ENCODE peak calls at places on chromosomes 7 and 10, in six cellular contexts. One of them, this sample, is unnamed.

GRCh38 chr7:27532256-27532783 is 130.4 kb downstream of the HIBADH start:
- DNase-seq in SK-N-SH: no peak
- DNase-seq in GM12878: no peak
- DNase-seq in HepG2: no peak
- DNase-seq in K562: no peak
- DNase-seq in H1: no peak
- DNase-seq in this sample: no peak

GRCh38 chr10:96721207-96721572 is 876 bp upstream of the PIK3AP1 start:
- DNase-seq in SK-N-SH: peak; percentile 33
- DNase-seq in HepG2: no peak
- DNase-seq in GM12878: no peak
- DNase-seq in K562: no peak
- DNase-seq in H1: no peak
- DNase-seq in this sample: no peak

GRCh38 chr7:141697211-141697871 is 4.6 kb downstream of the DENND11 start:
- DNase-seq in GM12878: no peak
- DNase-seq in HepG2: no peak
- DNase-seq in H1: no peak
- DNase-seq in K562: no peak
- DNase-seq in SK-N-SH: no peak
- DNase-seq in this sample: no peak

GRCh38 chr7:158885624-158886023 is 29.3 kb downstream of the DYNC2I1 start:
- DNase-seq in SK-N-SH: peak; percentile 66
- DNase-seq in GM12878: no peak
- DNase-seq in H1: no peak
- DNase-seq in K562: peak; percentile 52
- DNase-seq in HepG2: peak; percentile 12
- DNase-seq in this sample: no peak

GRCh38 chr7:613442-614140 is 93.9 kb upstream of the PDGFA start:
- DNase-seq in HepG2: no peak
- DNase-seq in K562: no peak
- DNase-seq in H1: no peak
- DNase-seq in SK-N-SH: no peak
- DNase-seq in GM12878: no peak
- DNase-seq in this sample: no peak

GRCh38 chr7:129828989-129829676 is 123.6 kb downstream of the UBE2H start:
- DNase-seq in GM12878: no peak
- DNase-seq in SK-N-SH: no peak
- DNase-seq in H1: no peak
- DNase-seq in K562: no peak
- DNase-seq in HepG2: no peak
- DNase-seq in this sample: peak; percentile 77

GRCh38 chr7:67018940-67019339 is 22.3 kb downstream of the TYW1 start:
- DNase-seq in GM12878: no peak
- DNase-seq in H1: no peak
- DNase-seq in HepG2: no peak
- DNase-seq in SK-N-SH: no peak
- DNase-seq in K562: no peak
- DNase-seq in this sample: no peak

GRCh38 chr7:151195616-151196450 is 8.8 kb upstream of the ASB10 start:
- DNase-seq in GM12878: no peak
- DNase-seq in HepG2: no peak
- DNase-seq in H1: no peak
- DNase-seq in K562: no peak
- DNase-seq in SK-N-SH: no peak
- DNase-seq in this sample: no peak

GRCh38 chr7:121020243-121020642 is 31.7 kb downstream of the CPED1 start:
- DNase-seq in GM12878: no peak
- DNase-seq in SK-N-SH: no peak
- DNase-seq in HepG2: no peak
- DNase-seq in H1: no peak
- DNase-seq in K562: no peak
- DNase-seq in this sample: no peak

GRCh38 chr7:121494531-121494930 is 98.4 kb upstream of the FAM3C start:
- DNase-seq in GM12878: no peak
- DNase-seq in SK-N-SH: no peak
- DNase-seq in H1: no peak
- DNase-seq in HepG2: no peak
- DNase-seq in K562: no peak
- DNase-seq in this sample: no peak

GRCh38 chr7:20220293-20220755 is 3.1 kb upstream of the MACC1 start:
- DNase-seq in GM12878: no peak
- DNase-seq in HepG2: no peak
- DNase-seq in H1: no peak
- DNase-seq in SK-N-SH: no peak
- DNase-seq in K562: no peak
- DNase-seq in this sample: no peak

GRCh38 chr7:20220824-20221547 is 3.8 kb upstream of the MACC1 start:
- DNase-seq in H1: no peak
- DNase-seq in HepG2: no peak
- DNase-seq in SK-N-SH: no peak
- DNase-seq in GM12878: no peak
- DNase-seq in K562: peak; percentile 30
- DNase-seq in this sample: peak; percentile 55

GRCh38 chr7:20219062-20219445 is 1.9 kb upstream of the MACC1 start:
- DNase-seq in H1: no peak
- DNase-seq in GM12878: no peak
- DNase-seq in HepG2: no peak
- DNase-seq in K562: no peak
- DNase-seq in SK-N-SH: no peak
- DNase-seq in this sample: no peak

GRCh38 chr7:20218261-20218660 is 1.1 kb upstream of the MACC1 start:
- DNase-seq in GM12878: no peak
- DNase-seq in SK-N-SH: no peak
- DNase-seq in H1: no peak
- DNase-seq in K562: no peak
- DNase-seq in HepG2: peak; percentile 19
- DNase-seq in this sample: no peak

DNA sequence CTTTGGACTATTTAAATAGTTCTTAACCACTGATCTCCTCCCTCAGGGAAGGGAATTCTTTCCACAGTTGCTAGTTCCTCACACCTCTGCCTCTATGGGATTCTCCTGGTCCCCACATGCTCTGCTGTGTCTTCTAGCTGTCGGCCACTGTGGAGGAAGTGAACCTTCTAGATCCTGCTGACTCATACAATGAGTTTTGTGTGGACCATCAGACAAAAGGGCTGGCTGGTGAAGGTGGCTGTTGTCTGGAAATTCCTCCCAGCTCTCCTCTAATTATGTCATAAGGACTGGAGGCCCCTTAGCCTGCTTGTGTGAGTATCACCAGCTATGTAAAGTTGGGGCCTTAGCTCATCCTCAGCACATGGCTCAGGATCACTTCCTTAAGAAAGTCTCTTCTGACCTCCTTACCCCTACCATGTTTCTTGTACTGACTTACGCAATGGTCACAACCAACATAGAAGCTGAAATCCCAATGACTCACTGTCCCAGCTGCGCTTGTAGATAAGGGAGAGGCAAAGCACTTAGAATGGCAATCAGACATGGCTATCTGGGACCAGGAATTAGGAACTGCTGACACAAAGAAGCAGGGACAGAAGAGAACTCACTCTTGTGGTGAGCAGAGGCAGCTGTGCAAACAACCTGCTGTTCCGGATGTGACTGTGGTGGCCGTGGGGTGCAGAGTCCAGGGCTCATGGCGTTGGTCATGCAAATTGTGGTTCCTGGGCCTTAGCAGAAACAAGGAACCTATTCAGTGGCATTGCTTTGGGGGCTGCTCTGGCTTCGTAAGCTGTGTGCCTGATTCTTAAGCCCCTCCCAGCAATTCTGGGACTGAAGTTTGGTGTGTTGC is 2.5 kb upstream of the MACC1 start:
- DNase-seq in GM12878: peak; percentile 99
- DNase-seq in HepG2: peak; percentile 99
- DNase-seq in K562: peak; percentile 85
- DNase-seq in H1: no peak
- DNase-seq in SK-N-SH: no peak
- DNase-seq in this sample: peak; percentile 97
- H3K27ac ChIP-seq in GM12878: peak overlapping the region; percentile 98
- H3K27ac ChIP-seq in HepG2: peak overlapping the region; percentile 90
- H3K27ac ChIP-seq in K562: peak overlapping the region; percentile 99
- H3K27ac ChIP-seq in H1: no peak overlapping the region
- H3K27ac ChIP-seq in SK-N-SH: no peak overlapping the region
- H3K27ac ChIP-seq in this sample: peak overlapping the region; percentile 83

GRCh38 chr7:117169907-117170306 is 153.0 kb downstream of the WNT2 start:
- DNase-seq in K562: no peak
- DNase-seq in SK-N-SH: no peak
- DNase-seq in HepG2: no peak
- DNase-seq in H1: no peak
- DNase-seq in GM12878: no peak
- DNase-seq in this sample: no peak

GRCh38 chr7:117158941-117159705 is 163.7 kb downstream of the WNT2 start:
- DNase-seq in H1: no peak
- DNase-seq in SK-N-SH: peak; percentile 16
- DNase-seq in K562: no peak
- DNase-seq in HepG2: no peak
- DNase-seq in GM12878: no peak
- DNase-seq in this sample: no peak

GRCh38 chr7:117165656-117166055 is 157.2 kb downstream of the WNT2 start:
- DNase-seq in H1: no peak
- DNase-seq in GM12878: no peak
- DNase-seq in SK-N-SH: no peak
- DNase-seq in HepG2: no peak
- DNase-seq in K562: no peak
- DNase-seq in this sample: no peak

GRCh38 chr7:117163101-117163500 is 159.8 kb downstream of the WNT2 start:
- DNase-seq in SK-N-SH: no peak
- DNase-seq in HepG2: no peak
- DNase-seq in H1: no peak
- DNase-seq in K562: no peak
- DNase-seq in GM12878: no peak
- DNase-seq in this sample: no peak

GRCh38 chr7:117164578-117164977 is 158.3 kb downstream of the WNT2 start:
- DNase-seq in GM12878: no peak
- DNase-seq in H1: no peak
- DNase-seq in K562: no peak
- DNase-seq in HepG2: no peak
- DNase-seq in SK-N-SH: no peak
- DNase-seq in this sample: no peak
- TF ChIP-seq GABPA in GM12878: no peak
- TF ChIP-seq GABPA in H1: no peak
- TF ChIP-seq GABPA in K562: no peak
- TF ChIP-seq GABPA in HepG2: no peak
- TF ChIP-seq GABPA in SK-N-SH: no peak
- TF ChIP-seq GABPA in this sample: no peak

DNA sequence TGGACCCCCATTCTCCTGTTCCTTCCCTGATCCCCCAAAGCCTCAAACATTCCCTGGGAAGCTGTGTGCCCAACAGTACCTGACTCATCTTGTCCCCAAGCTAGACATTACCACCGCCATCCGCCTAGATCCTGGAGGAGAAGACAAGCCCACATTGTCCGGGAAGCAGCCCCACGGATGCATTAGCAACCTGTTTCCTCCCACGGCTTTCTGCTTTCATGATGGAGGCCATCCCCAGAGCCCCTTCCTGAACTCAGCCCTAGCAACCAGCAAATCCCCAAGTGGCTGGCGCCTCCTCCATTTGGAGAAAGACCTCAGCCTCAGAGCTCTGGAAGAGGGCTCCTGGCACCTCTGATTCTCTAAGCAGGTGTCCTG is 2.3 kb upstream of the SLC29A3 start:
- DNase-seq in SK-N-SH: no peak
- DNase-seq in H1: no peak
- DNase-seq in GM12878: no peak
- DNase-seq in K562: no peak
- DNase-seq in HepG2: no peak
- DNase-seq in this sample: peak; percentile 28
- TF ChIP-seq POLR2AphosphoS5 in SK-N-SH: no peak
- TF ChIP-seq POLR2AphosphoS5 in H1: no peak
- TF ChIP-seq POLR2AphosphoS5 in GM12878: no peak
- TF ChIP-seq POLR2AphosphoS5 in K562: no peak
- TF ChIP-seq POLR2AphosphoS5 in HepG2: no peak
- TF ChIP-seq POLR2AphosphoS5 in this sample: no peak

DNA sequence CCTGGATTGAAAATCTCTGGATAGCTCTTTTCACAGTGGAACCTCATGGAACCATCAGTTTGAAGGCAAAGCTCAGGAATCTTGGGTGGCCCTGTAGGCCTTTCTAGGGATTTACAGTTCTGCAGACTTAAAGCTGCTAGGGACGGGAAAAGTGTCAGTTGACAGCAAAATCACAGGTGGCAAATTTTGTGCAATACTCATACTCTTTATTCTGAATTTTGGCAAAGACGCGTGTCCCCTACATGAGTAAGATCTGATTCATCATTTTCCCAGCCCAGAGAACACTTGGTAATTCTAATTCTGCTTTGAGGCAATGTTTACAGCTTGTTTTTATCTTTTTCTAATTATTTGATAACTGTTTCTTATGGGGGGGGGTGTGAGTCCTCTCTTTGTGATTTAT is 3.6 kb downstream of the LRRC17 start:
- DNase-seq in K562: no peak
- DNase-seq in GM12878: no peak
- DNase-seq in HepG2: no peak
- DNase-seq in SK-N-SH: no peak
- DNase-seq in H1: no peak
- DNase-seq in this sample: no peak
- H3K27ac ChIP-seq in K562: no peak overlapping the region
- H3K27ac ChIP-seq in GM12878: no peak overlapping the region
- H3K27ac ChIP-seq in HepG2: no peak overlapping the region
- H3K27ac ChIP-seq in SK-N-SH: peak overlapping the region; percentile 11
- H3K27ac ChIP-seq in H1: no peak overlapping the region
- H3K27ac ChIP-seq in this sample: no peak overlapping the region

GRCh38 chr7:21104124-21104500 is 317.4 kb upstream of the SP8 start:
- DNase-seq in GM12878: no peak
- DNase-seq in H1: no peak
- DNase-seq in K562: no peak
- DNase-seq in SK-N-SH: no peak
- DNase-seq in HepG2: no peak
- DNase-seq in this sample: no peak

GRCh38 chr7:21107101-21107500 is 320.4 kb upstream of the SP8 start:
- DNase-seq in HepG2: no peak
- DNase-seq in K562: no peak
- DNase-seq in SK-N-SH: no peak
- DNase-seq in H1: no peak
- DNase-seq in GM12878: no peak
- DNase-seq in this sample: no peak

GRCh38 chr7:21108182-21108581 is 319.7 kb upstream of the SP4 start:
- DNase-seq in SK-N-SH: no peak
- DNase-seq in H1: no peak
- DNase-seq in HepG2: no peak
- DNase-seq in K562: no peak
- DNase-seq in GM12878: no peak
- DNase-seq in this sample: no peak

GRCh38 chr7:21103426-21104123 is 316.9 kb upstream of the SP8 start:
- DNase-seq in SK-N-SH: no peak
- DNase-seq in HepG2: no peak
- DNase-seq in K562: no peak
- DNase-seq in H1: no peak
- DNase-seq in GM12878: no peak
- DNase-seq in this sample: no peak

DNA sequence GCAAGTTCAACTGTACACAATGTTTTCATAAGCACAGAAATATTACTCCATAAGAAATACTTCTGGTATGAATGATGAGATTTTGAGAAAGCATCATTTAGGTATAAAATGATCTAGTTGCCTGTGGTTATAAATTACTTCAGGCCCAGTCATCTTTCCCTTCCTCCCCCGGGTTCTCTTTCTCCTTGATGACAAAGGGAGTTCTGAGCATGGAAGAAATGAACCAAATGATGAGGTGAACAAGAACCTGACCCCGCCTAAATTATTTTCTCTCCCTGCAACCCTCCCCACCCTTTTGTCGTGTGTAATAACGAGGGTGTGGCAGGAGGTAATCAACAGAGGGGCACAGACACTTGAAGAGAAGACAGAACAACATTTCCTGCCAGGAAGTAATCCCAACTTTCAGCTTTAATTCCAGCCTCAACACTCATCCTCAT is 319.6 kb upstream of the SP8 start:
- DNase-seq in H1: no peak
- DNase-seq in K562: no peak
- DNase-seq in GM12878: no peak
- DNase-seq in HepG2: no peak
- DNase-seq in SK-N-SH: no peak
- DNase-seq in this sample: no peak
- TF ChIP-seq GABPA in H1: no peak
- TF ChIP-seq GABPA in K562: no peak
- TF ChIP-seq GABPA in GM12878: no peak
- TF ChIP-seq GABPA in HepG2: no peak
- TF ChIP-seq GABPA in SK-N-SH: no peak
- TF ChIP-seq GABPA in this sample: no peak